ENCODE peak calls at places on chromosomes 6 and 20, in seven cellular contexts. I is MM.1S, G is activated T-helper 1 cell treated with Interleukin-2 at 50 U/mL for 16 hours, O is kidney glomerular epithelial cell, T is fibroblast of the conjunctiva, M is head of caudate nucleus, C is H7. Y is an unnamed sample.

GRCh38 chr6:168516941-168517741 is 76.2 kb downstream of the SMOC2 start:
- DNase-seq in I (no peak), G (no peak), O (no peak), T (no peak), M (no peak), C (peak), Y (no peak)

GRCh38 chr6:71190809-71191208 is 97.8 kb upstream of the OGFRL1 start:
- DNase-seq in I (peak), G (no peak), O (peak), T (peak), M (no peak), C (no peak), Y (no peak)

GRCh38 chr6:33192671-33193602 is 670 bp upstream of the COL11A2 start:
- DNase-seq in I (no peak), G (no peak), O (no peak), T (no peak), M (peak), C (peak), Y (no peak)

GRCh38 chr6:85403331-85404015 is 46.4 kb upstream of the NT5E start:
- DNase-seq in I (peak), G (no peak), O (peak), T (peak), M (no peak), C (peak), Y (no peak)

GRCh38 chr6:53986165-53986720 is 125.0 kb upstream of the MLIP start:
- DNase-seq in I (peak), G (no peak), O (peak), T (peak), M (peak), C (peak), Y (no peak)

GRCh38 chr20:40991181-40991889 is 37.3 kb upstream of the TOP1 start:
- DNase-seq in I (peak), G (no peak), O (no peak), T (no peak), M (no peak), C (no peak), Y (no peak)

GRCh38 chr6:148972481-148972880 is 225.7 kb downstream of the UST start:
- DNase-seq in I (peak), G (peak), O (no peak), T (no peak), M (no peak), C (peak), Y (peak)

GRCh38 chr6:142781124-142781523 is 163.9 kb downstream of the HIVEP2 start:
- DNase-seq in I (no peak), G (no peak), O (no peak), T (no peak), M (no peak), C (no peak), Y (no peak)

GRCh38 chr6:33915134-33915533 is 111.3 kb upstream of the MLN start:
- DNase-seq in I (no peak), G (no peak), O (no peak), T (no peak), M (no peak), C (no peak), Y (no peak)

GRCh38 chr6:14252271-14252850 is 134.8 kb downstream of the CD83 start:
- DNase-seq in I (no peak), G (no peak), O (no peak), T (no peak), M (no peak), C (no peak), Y (no peak)

GRCh38 chr20:18839507-18840247 is 26.1 kb downstream of the SCP2D1 start:
- DNase-seq in I (no peak), G (no peak), O (no peak), T (no peak), M (no peak), C (no peak), Y (no peak)

GRCh38 chr6:9002833-9003232 is 567.5 kb upstream of the SLC35B3 start:
- DNase-seq in I (no peak), G (no peak), O (no peak), T (no peak), M (no peak), C (no peak), Y (no peak)

GRCh38 chr6:3227363-3228045 is at the start of gene TUBB2B:
- DNase-seq in I (no peak), G (no peak), O (no peak), T (no peak), M (no peak), C (peak), Y (no peak)

GRCh38 chr20:40883097-40883496 is 145.5 kb upstream of the TOP1 start:
- DNase-seq in I (no peak), G (no peak), O (no peak), T (no peak), M (no peak), C (no peak), Y (no peak)

GRCh38 chr20:40511478-40511877 is 177.6 kb downstream of the MAFB start:
- DNase-seq in I (no peak), G (no peak), O (no peak), T (peak), M (no peak), C (no peak), Y (no peak)

GRCh38 chr6:140225587-140226438 is 851.4 kb upstream of the CITED2 start:
- DNase-seq in I (no peak), G (no peak), O (no peak), T (no peak), M (no peak), C (no peak), Y (no peak)

GRCh38 chr6:169386431-169387057 is 132.9 kb upstream of the THBS2 start:
- DNase-seq in I (no peak), G (no peak), O (no peak), T (peak), M (no peak), C (no peak), Y (no peak)

GRCh38 chr20:48822879-48823385 is 4.9 kb downstream of the PREX1 start:
- DNase-seq in I (no peak), G (no peak), O (no peak), T (no peak), M (no peak), C (peak), Y (no peak)

GRCh38 chr6:155314773-155315515 is 660 bp upstream of the TFB1M start:
- DNase-seq in I (peak), G (no peak), O (peak), T (peak), M (peak), C (no peak), Y (peak)

GRCh38 chr20:61048292-61048691 is 203.8 kb upstream of the CDH4 start:
- DNase-seq in I (no peak), G (no peak), O (no peak), T (no peak), M (no peak), C (no peak), Y (no peak)

Y was measured in activated T-helper 9 cell treated with anti-CD3 and anti-CD28 coated beads, Interleukin-2, amount 50 U/mL, for 16 hours.